ENCODE peak calls at places on chromosomes 3 and 15, in six cellular contexts. Y is mucosa of descending colon; W is right cardiac atrium; H is Panc1; I is CD4-positive, CD25-positive, alpha-beta regulatory T cell; F is upper lobe of left lung. J is an unnamed sample.

GRCh38 chr3:142863010-142863787 is 25.7 kb downstream of the PCOLCE2 start:
- ATAC-seq in Y (peak; percentile 37), H (peak; percentile 82), W (peak; percentile 71), I (no peak), F (no peak), J (peak; percentile 65)

GRCh38 chr3:65953301-65953812 is 85.4 kb downstream of the MAGI1 start:
- ATAC-seq in H (peak; percentile 58), Y (peak; percentile 89), I (no peak), W (peak; percentile 56), F (peak; percentile 94), J (no peak)

GRCh38 chr3:156677120-156677479 is 2.7 kb downstream of the TIPARP start:
- ATAC-seq in I (no peak), Y (no peak), W (no peak), H (no peak), F (no peak), J (no peak)

GRCh38 chr3:71512000-71512399 is 71.5 kb downstream of the FOXP1 start:
- ATAC-seq in H (no peak), I (peak; percentile 94), F (no peak), W (peak; percentile 27), Y (peak; percentile 80), J (no peak)

GRCh38 chr15:63327648-63328421 is 50.4 kb downstream of the APH1B start:
- ATAC-seq in W (peak; percentile 58), H (no peak), F (no peak), Y (no peak), I (no peak), J (no peak)

GRCh38 chr3:128366136-128366535 is 100.6 kb downstream of the DNAJB8 start:
- ATAC-seq in H (no peak), I (no peak), W (peak; percentile 74), F (no peak), Y (no peak), J (no peak)

GRCh38 chr15:88302373-88302772 is 45.8 kb upstream of the NTRK3 start:
- ATAC-seq in F (no peak), Y (no peak), I (no peak), W (no peak), H (no peak), J (no peak)

GRCh38 chr3:71492969-71493368 is 90.6 kb downstream of the FOXP1 start:
- ATAC-seq in Y (no peak), W (no peak), H (no peak), F (no peak), I (no peak), J (no peak)

GRCh38 chr15:96551196-96551595 is 220.7 kb downstream of the NR2F2 start:
- ATAC-seq in H (no peak), I (no peak), Y (no peak), W (no peak), F (no peak), J (no peak)
- H3K4me1 ChIP-seq in H (no peaks in the 10 kb centered on the region), I (no peaks in the 10 kb centered on the region), Y (no peaks in the 10 kb centered on the region), W (peaks cover 5% of the 10 kb centered on the region), F (no peaks in the 10 kb centered on the region), J (no peaks in the 10 kb centered on the region)

DNA sequence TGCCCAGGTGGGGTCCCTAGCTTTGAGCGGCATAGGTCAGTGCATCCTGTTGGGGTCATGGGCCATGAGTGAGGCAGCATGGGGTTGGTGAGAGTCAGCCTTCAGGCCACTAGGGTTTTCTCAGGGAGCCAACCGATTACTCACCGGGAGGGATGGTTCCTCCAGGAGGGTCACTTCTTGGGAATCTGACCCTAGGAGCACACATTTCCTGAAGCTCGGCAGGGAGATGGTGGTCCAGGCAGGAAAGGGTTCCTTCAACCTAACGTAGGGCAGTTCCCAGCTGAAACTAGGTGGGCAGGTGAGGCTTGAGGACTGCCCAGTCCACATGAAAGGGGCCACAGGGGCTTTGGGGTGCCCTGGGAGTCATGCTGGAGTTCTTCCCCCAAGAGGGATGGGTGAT is 218.0 kb downstream of the UBE3A start:
- ATAC-seq in Y (no peak), I (no peak), W (no peak), F (no peak), H (no peak), J (no peak)
- H3K9me3 ChIP-seq in Y (peaks cover 90% of the 10 kb centered on the region), I (peaks cover 3% of the 10 kb centered on the region), W (no peaks in the 10 kb centered on the region), F (peaks cover 85% of the 10 kb centered on the region), H (no peaks in the 10 kb centered on the region), J (no peaks in the 10 kb centered on the region)

DNA sequence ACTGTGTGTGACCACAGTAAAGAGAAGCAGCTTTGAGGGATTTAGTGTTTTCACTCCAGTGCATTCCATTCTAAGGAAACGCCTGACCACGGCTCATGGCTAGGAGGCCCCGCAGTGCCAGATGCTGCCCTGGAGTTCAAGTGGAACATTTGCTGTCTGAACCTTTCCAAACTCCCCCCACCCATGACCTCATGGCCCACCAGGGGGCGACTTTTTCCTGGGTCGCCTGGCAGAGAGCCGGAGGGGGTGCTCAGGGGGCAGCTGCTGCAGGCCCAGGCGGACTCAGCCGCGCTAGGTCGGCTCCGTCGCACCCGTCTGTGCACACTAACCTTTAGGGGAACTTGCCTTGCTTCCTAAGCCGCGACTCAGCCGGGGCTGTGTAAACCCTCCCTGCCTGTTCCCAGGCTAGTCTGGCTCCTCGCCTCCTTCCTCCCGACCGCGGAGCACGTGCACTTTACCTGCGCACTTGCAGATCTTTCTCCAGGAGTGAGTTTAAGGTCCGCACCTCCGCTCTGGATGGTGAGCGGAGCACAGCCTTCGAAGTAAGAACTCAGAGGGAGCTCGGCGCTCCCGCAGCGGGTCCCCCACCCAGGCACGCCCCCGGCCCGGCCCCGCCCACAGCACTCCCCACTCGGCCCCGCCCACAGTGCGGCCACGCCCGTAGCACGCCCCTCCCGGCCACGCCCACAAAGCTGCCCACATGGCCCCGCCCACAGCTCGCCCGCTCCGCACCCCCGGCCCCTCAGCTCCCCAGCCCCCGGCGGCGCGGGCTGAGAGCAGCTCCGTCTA is at the start of gene OCA2:
- ATAC-seq in I (no peak), Y (peak; percentile 9), W (peak; percentile 56), F (peak; percentile 20), H (peak; percentile 58), J (peak; percentile 16)
- H3K4me1 ChIP-seq in I (peaks cover 46% of the 10 kb centered on the region), Y (peaks cover 33% of the 10 kb centered on the region), W (peaks cover 3% of the 10 kb centered on the region), F (peaks cover 44% of the 10 kb centered on the region), H (peaks cover 7% of the 10 kb centered on the region), J (peaks cover 14% of the 10 kb centered on the region)

GRCh38 chr3:13557926-13558325 is 9.0 kb downstream of the FBLN2 start:
- ATAC-seq in F (no peak), I (no peak), W (no peak), H (no peak), Y (no peak), J (no peak)
- H3K9me3 ChIP-seq in F (no peaks in the 10 kb centered on the region), I (no peaks in the 10 kb centered on the region), W (no peaks in the 10 kb centered on the region), H (no peaks in the 10 kb centered on the region), Y (no peaks in the 10 kb centered on the region), J (no peaks in the 10 kb centered on the region)

GRCh38 chr15:30984542-30984941 is 6.9 kb downstream of the MTMR10 start:
- ATAC-seq in W (no peak), I (no peak), Y (peak; percentile 47), F (no peak), H (no peak), J (no peak)
- H3K4me1 ChIP-seq in W (peaks cover 22% of the 10 kb centered on the region), I (peaks cover 29% of the 10 kb centered on the region), Y (peaks cover 33% of the 10 kb centered on the region), F (peaks cover 48% of the 10 kb centered on the region), H (no peaks in the 10 kb centered on the region), J (peaks cover 87% of the 10 kb centered on the region)

DNA sequence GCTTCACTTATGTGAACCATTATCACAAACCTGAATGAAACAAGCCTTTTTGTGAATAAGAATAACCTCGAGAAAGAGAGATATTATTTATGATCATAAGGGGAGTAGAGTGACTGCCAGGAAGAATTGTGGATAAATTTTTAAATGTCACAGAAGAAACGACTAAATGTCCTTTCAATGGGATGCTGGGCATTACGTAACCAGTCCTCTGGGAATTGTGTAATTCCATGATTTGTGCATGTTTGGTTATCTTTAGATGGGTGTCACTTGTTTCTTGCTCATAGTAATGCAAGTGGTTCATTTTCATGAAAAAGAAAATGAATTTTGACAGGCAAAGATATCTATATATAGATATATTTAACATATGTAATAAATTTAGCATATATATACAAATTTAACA is 379.5 kb upstream of the AGTR1 start:
- ATAC-seq in W (no peak), H (no peak), F (no peak), Y (no peak), I (no peak), J (no peak)
- H3K9me3 ChIP-seq in W (no peaks in the 10 kb centered on the region), H (no peaks in the 10 kb centered on the region), F (no peaks in the 10 kb centered on the region), Y (no peaks in the 10 kb centered on the region), I (no peaks in the 10 kb centered on the region), J (no peaks in the 10 kb centered on the region)

GRCh38 chr15:58459562-58459961 is 27.8 kb downstream of the LIPC start:
- ATAC-seq in W (peak; percentile 92), Y (peak; percentile 71), I (no peak), H (no peak), F (peak; percentile 79), J (peak; percentile 73)
- H3K4me1 ChIP-seq in W (peaks cover 2% of the 10 kb centered on the region), Y (peaks cover 37% of the 10 kb centered on the region), I (peaks cover 19% of the 10 kb centered on the region), H (peaks cover 3% of the 10 kb centered on the region), F (peaks cover 18% of the 10 kb centered on the region), J (no peaks in the 10 kb centered on the region)

GRCh38 chr15:25053000-25053815 is 98.4 kb downstream of the SNRPN start:
- ATAC-seq in W (no peak), Y (no peak), F (no peak), H (no peak), I (no peak), J (no peak)

GRCh38 chr15:25054943-25055342 is 100.2 kb downstream of the SNRPN start:
- ATAC-seq in H (no peak), F (no peak), W (no peak), Y (no peak), I (no peak), J (no peak)

GRCh38 chr15:25054329-25054728 is 99.5 kb downstream of the SNRPN start:
- ATAC-seq in W (no peak), H (no peak), Y (no peak), F (no peak), I (no peak), J (no peak)

GRCh38 chr15:25051399-25052154 is 96.8 kb downstream of the SNRPN start:
- ATAC-seq in I (no peak), F (no peak), H (no peak), Y (no peak), W (no peak), J (no peak)

GRCh38 chr15:25052191-25052999 is 97.6 kb downstream of the SNRPN start:
- ATAC-seq in I (no peak), H (no peak), F (no peak), W (no peak), Y (no peak), J (no peak)
- H3K9me3 ChIP-seq in I (peaks cover 81% of the 10 kb centered on the region), H (peaks cover 75% of the 10 kb centered on the region), F (peaks cover 100% of the 10 kb centered on the region), W (peaks cover 74% of the 10 kb centered on the region), Y (peaks cover 97% of the 10 kb centered on the region), J (peaks cover 100% of the 10 kb centered on the region)

GRCh38 chr3:4757056-4757948 is 221.9 kb upstream of the BHLHE40 start:
- ATAC-seq in I (no peak), Y (peak; percentile 6), W (no peak), H (no peak), F (no peak), J (no peak)
- H3K4me1 ChIP-seq in I (no peaks in the 10 kb centered on the region), Y (peaks cover 22% of the 10 kb centered on the region), W (peaks cover under 1% of the 10 kb centered on the region), H (no peaks in the 10 kb centered on the region), F (peaks cover 17% of the 10 kb centered on the region), J (peaks cover 20% of the 10 kb centered on the region)

GRCh38 chr15:22226034-22226790 is 145.9 kb downstream of the OR4M2 start:
- ATAC-seq in W (no peak), H (no peak), F (no peak), Y (no peak), I (no peak), J (no peak)
- H3K9me3 ChIP-seq in W (no peaks in the 10 kb centered on the region), H (no peaks in the 10 kb centered on the region), F (no peaks in the 10 kb centered on the region), Y (peaks cover 69% of the 10 kb centered on the region), I (no peaks in the 10 kb centered on the region), J (no peaks in the 10 kb centered on the region)

J was measured in gastroesophageal sphincter.